ENCODE peak calls at places on chromosomes 16 and 17, in six cellular contexts. L, J, C, E, V and U are unnamed samples.

GRCh38 chr17:2853111-2853721 is 57.0 kb downstream of the RAP1GAP2 start:
- DNase-seq in J (no peak), V (no peak), E (no peak), C (peak), L (peak), U (no peak)

GRCh38 chr17:45825792-45826191 is 18.9 kb upstream of the SPPL2C start:
- DNase-seq in L (no peak), C (no peak), J (no peak), V (no peak), E (no peak), U (no peak)

GRCh38 chr17:21674242-21674731 is 18.0 kb upstream of the KCNJ18 start:
- DNase-seq in L (no peak), J (no peak), C (no peak), V (no peak), E (no peak), U (no peak)

GRCh38 chr16:85173981-85174751 is 61.9 kb upstream of the CIBAR2 start:
- DNase-seq in V (no peak), C (no peak), J (no peak), L (peak), E (no peak), U (no peak)

GRCh38 chr17:20988001-20988641 is 54.7 kb downstream of the USP22 start:
- DNase-seq in C (no peak), E (no peak), V (no peak), L (no peak), J (no peak), U (no peak)

GRCh38 chr16:28166394-28167208 is 45.2 kb downstream of the XPO6 start:
- DNase-seq in J (no peak), L (peak), E (no peak), V (no peak), C (no peak), U (peak)

GRCh38 chr17:9677411-9677810 is 32.1 kb downstream of the USP43 start:
- DNase-seq in J (no peak), C (no peak), E (no peak), V (no peak), L (no peak), U (no peak)

GRCh38 chr17:156094-156621 is 18.8 kb downstream of the SCGB1C2 start:
- DNase-seq in L (no peak), C (no peak), V (no peak), J (no peak), E (no peak), U (no peak)

GRCh38 chr17:59972778-59973177 is 8.2 kb upstream of the RNFT1 start:
- DNase-seq in V (no peak), C (no peak), J (no peak), E (no peak), L (peak), U (no peak)

GRCh38 chr16:5001571-5001970 is 32.2 kb downstream of the NAGPA start:
- DNase-seq in L (no peak), E (no peak), V (no peak), J (no peak), C (no peak), U (no peak)

GRCh38 chr16:56603589-56603988 is 4.8 kb upstream of the MT2A start:
- DNase-seq in C (peak), V (no peak), L (peak), E (no peak), J (no peak), U (no peak)

GRCh38 chr17:76527430-76528111 is 9.9 kb downstream of the CYGB start:
- DNase-seq in J (no peak), E (peak), C (peak), L (peak), V (no peak), U (no peak)

GRCh38 chr17:76524598-76525512 is 12.7 kb downstream of the CYGB start:
- DNase-seq in J (no peak), C (peak), L (peak), V (no peak), E (no peak), U (no peak)

GRCh38 chr17:76521262-76521661 is 16.2 kb downstream of the CYGB start:
- DNase-seq in J (no peak), C (no peak), E (no peak), L (no peak), V (no peak), U (no peak)

GRCh38 chr17:76519667-76520066 is 17.8 kb downstream of the CYGB start:
- DNase-seq in V (no peak), J (no peak), C (no peak), E (no peak), L (no peak), U (no peak)

DNA sequence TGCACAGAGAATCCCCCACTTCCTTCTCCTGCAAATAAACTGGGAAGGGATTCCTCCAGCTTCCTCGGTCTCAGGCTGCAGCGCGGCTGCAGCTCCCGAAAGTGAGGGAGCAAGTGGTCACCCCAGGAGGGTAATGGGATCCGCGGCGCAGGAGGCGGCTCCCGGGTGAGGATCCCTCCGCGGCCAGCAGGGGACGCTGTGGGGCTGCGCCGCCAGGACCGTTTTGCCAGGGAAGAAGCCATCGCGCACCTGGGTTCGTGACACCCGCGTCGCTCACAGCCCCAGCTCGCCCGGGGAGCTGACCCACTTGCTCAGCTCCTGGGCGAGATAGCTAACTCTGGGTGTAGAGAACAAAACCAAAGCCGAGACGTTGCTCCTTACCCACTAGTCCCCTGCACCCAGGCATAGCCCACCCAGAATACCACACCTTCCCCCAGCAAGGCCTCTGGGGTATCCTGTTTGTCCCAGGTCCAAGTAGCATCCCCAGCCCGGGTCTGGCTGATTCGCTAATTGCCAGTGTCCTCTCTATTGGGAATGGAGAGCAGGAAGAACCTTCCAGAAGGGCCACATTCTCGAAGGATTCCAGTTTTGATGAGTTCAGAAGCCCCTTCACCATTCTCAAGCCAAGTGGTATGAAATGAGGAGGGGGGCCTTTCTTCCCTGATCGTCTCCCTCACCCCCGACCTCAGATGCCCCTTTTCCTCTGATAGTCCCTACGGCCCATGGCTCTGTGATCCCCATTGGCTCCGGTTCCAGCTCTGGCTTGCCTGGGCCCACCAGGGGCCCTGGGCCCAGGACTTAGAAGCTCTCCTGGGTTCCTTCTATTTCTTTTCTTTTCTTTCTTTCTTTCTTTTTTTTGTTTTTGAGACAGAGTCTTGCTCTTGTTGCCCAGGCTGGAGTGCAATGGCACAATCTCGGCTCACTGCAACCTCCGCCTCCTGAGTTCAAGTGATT is 14.1 kb downstream of the CYGB start:
- DNase-seq in E (no peak), J (no peak), V (peak), L (peak), C (peak), U (no peak)
- H3K4me3 ChIP-seq in E (no peak), J (no peak), V (no peak), L (no peak), C (no peak), U (no peak)

DNA sequence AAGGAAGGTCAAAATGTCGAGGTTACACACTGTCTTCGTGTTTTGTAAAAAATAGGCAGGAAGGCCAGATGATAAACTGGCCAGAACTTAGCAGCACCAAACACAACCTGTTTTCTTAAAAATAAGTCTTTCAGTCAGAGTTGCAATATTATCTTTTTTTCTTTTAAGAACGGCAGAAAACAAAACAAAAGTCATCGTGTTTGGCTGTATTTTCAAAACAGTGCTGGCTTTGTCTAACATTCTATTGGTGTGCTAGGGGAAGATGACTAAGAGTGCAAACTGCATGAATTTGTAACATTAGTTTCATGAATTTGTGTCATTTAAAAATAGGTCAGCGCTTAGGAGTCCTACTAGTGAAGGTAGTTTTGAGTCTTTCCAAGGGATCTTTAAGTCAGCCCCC is 5.3 kb downstream of the MAF start:
- DNase-seq in E (no peak), V (no peak), L (no peak), C (no peak), J (no peak), U (no peak)
- H3K4me3 ChIP-seq in E (peak), V (no peak), L (no peak), C (peak), J (no peak), U (peak)

GRCh38 chr16:25031132-25031440 is 15.9 kb upstream of the ARHGAP17 start:
- DNase-seq in E (no peak), V (no peak), C (no peak), J (no peak), L (no peak), U (no peak)
- H3K4me3 ChIP-seq in E (no peak), V (peak), C (peak), J (no peak), L (peak), U (peak)

GRCh38 chr17:78777886-78778285 is 4.2 kb downstream of the CYTH1 start:
- DNase-seq in V (no peak), L (no peak), C (no peak), J (no peak), E (no peak), U (no peak)

GRCh38 chr17:78779848-78780247 is 2.2 kb downstream of the CYTH1 start:
- DNase-seq in J (no peak), E (no peak), C (no peak), L (no peak), V (no peak), U (no peak)

GRCh38 chr17:78780852-78781338 is 1.2 kb downstream of the CYTH1 start:
- DNase-seq in J (no peak), V (no peak), L (no peak), E (no peak), C (no peak), U (no peak)

GRCh38 chr17:78781339-78782304 is at the start of gene CYTH1:
- DNase-seq in C (peak), E (no peak), L (peak), V (peak), J (no peak), U (no peak)

GRCh38 chr17:78780335-78780734 is 1.7 kb downstream of the CYTH1 start:
- DNase-seq in J (no peak), L (no peak), V (no peak), C (no peak), E (no peak), U (no peak)
- H3K4me3 ChIP-seq in J (no peak), L (no peak), V (peak), C (peak), E (no peak), U (no peak)

GRCh38 chr16:49528564-49529150 is 155.1 kb downstream of the C16orf78 start:
- DNase-seq in J (no peak), C (no peak), V (no peak), E (no peak), L (no peak), U (no peak)
- H3K4me3 ChIP-seq in J (peak), C (peak), V (no peak), E (peak), L (peak), U (no peak)

DNA sequence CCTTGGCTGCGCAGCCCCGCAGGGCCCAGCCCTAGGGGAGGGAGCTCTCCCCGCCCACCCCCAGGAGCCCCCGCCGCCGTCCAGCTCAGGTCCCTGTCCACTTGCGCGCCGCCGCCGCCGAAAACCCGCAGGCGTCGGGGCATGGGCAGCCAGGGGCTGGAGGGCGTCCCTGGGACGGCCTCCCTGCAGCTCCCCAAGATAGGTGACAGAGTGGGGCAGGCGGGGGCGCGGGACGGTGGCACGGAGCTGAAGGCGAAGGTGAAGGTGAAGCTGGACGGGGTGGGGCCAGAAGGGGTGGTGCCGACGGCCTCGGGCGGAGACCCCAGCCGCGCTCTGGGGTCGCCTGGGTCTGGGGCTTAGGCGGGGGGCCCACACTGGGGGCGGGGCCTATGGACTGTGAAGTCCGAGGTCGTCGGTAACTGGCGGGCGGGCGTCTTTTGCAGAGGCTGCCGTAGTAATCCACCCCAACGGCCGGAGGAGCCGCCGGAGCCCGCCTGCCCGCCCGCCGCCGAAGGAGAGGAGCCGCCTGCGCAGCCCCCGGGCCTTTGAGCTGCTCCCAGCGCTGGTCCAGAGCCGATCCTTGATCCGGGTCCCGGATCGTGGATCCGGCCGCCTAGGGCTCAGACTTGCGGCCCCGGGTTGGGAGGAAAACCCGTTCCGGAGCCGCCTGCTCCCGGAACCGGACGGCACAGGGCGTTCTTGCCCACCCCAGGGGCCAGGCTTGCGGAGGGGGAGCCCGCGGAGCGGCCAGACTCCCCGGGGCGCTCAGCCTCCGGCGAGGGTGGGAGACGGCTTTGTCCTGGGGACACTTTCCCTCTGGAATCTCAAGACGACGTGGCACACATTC is 27.0 kb downstream of the SREBF1 start:
- DNase-seq in C (peak), L (peak), J (no peak), E (peak), V (peak), U (no peak)
- H3K4me3 ChIP-seq in C (peak), L (peak), J (no peak), E (peak), V (no peak), U (no peak)

DNA sequence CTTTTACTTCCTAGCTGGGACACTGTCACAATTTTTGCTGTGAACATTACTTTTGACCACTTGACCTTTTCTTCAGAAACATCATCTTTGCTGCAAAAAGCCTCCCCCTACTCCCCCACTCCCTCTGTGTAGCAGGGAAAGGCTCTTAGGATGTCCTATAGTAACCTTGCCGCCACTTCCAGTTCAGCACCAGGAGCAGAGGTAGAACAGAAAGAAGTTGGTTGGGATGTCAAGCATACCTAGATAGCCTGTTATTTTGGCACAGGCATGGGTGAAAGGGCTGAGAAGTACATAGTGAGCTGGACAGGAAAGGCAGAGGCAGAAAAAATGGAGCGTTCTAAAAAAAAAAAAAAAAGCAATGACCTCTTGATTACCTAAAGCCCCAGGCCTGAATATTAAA is 31.3 kb downstream of the SMIM36 start:
- DNase-seq in E (no peak), C (no peak), L (no peak), V (no peak), J (no peak), U (no peak)
- H3K4me3 ChIP-seq in E (no peak), C (no peak), L (no peak), V (no peak), J (no peak), U (no peak)

DNA sequence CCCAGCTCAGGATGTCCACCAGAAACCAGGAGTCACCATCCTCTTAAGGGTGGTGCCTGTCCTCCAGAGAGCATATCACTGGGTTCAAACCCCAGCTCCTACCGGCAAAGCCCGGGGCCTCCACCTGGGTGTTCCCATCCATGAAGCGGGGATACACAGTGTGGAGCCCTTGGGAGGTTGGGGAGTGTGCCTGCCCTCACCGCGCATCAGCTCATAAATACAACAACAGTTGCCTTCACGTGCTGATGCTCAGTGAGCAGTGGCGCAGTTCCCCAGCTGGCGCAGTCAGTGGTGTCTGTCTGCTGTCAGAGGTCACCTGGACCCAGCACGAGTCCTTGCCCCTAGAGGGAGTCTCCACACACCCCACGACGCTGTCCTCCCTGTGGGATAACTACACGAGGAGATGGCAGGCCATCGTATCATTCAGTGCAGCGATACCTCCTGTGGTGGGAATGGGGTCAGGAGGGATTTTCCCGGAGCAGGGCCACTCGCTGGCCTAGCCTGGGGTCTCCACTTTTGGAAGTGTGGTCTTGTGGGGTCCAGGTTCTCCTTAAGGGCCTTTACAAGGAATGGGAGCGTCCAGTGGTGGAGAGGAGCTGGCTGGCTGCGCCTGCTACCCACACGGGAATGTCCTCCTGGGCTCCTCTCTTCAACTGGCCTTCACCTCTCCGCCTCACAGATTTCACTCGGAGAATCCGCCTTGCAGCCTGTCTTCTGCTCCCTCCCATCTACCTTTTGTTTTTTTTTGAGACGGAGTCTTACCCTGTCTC is 2.3 kb upstream of the ELOB start:
- DNase-seq in L (no peak), V (no peak), E (no peak), J (no peak), C (no peak), U (no peak)
- H3K4me3 ChIP-seq in L (no peak), V (peak), E (no peak), J (no peak), C (no peak), U (no peak)

DNA sequence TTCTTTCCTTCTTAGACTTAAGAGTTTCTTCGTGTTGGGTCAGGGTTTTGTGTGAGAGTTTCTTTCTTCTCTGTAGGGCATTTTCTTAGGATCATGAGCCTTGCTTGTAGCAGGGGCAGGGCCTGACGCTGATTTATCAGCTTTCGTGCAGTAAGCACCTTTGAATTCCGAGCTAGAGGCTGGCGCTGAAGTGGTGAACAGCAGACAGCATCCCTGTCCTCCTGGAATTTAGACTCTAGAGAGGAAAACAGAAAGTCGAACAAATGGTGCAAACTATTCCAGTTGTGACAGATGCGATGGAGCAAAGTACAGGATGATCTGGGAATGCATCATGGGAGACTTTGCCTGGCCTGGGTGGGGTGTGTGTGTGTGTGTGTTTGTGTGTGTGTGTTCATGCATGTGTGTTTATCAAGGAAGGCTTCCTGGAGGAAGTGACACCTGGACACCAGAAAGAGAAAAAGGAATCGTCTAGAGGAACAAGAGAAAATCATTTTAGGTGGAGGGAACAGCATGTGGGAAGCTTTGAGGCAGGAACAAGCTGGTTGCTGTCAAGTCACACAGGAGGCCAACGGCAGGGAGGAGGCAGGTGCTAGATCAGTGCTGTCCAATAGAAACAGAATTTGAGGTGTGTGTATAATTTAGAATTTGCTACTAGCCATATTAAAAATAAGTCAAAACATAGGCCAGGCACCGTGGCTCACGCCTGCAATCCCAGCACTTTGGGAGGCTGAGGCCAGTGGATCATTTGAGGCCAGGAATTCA is 60.2 kb downstream of the WWP2 start:
- DNase-seq in E (no peak), L (no peak), C (no peak), J (no peak), V (no peak), U (no peak)
- H3K4me3 ChIP-seq in E (no peak), L (no peak), C (no peak), J (no peak), V (no peak), U (no peak)

DNA sequence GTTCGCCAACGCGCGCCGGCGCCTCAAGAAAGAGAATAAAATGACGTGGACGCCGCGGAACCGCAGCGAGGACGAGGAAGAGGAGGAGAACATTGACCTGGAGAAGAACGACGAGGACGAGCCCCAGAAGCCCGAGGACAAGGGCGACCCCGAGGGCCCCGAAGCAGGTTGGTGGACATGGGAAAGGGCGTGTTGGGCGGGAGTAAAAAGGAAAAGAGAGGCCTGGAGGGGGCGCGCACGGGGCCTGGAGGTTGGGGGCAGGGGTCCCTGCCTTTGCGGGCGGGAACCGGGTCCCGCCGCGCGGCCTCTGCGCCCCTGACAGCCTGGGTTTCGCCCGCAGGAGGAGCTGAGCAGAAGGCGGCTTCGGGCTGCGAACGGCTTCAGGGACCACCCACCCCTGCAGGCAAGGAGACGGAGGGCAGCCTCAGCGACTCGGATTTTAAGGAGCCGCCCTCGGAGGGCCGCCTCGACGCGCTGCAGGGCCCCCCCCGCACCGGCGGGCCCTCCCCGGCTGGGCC is 2.1 kb downstream of the IRX5 start:
- DNase-seq in V (peak), J (no peak), C (no peak), L (no peak), E (no peak), U (no peak)
- H3K4me3 ChIP-seq in V (peak), J (peak), C (peak), L (no peak), E (no peak), U (no peak)